ENCODE peak calls at places on chromosomes 5 and 9, in six cellular contexts. I is pancreas; W is SK-N-DZ; R is GM18507; L is psoas muscle; U is stimulated activated CD4-positive, alpha-beta T cell treated with anti-CD3 and anti-CD28 coated beads, Interleukin-4, amount 100 ng/mL, for 48 hours. G is an unnamed sample.

GRCh38 chr9:92138157-92138959 is 23.1 kb upstream of the SPTLC1 start:
- DNase-seq in I (peak), L (peak), R (no peak), W (peak), U (peak), G (no peak)

GRCh38 chr5:142994242-142994641 is 224.1 kb downstream of the ARHGAP26 start:
- DNase-seq in L (no peak), R (no peak), U (no peak), I (no peak), W (no peak), G (no peak)

GRCh38 chr5:44641820-44642219 is 166.9 kb upstream of the MRPS30 start:
- DNase-seq in R (no peak), U (no peak), I (no peak), W (no peak), L (no peak), G (no peak)

GRCh38 chr5:78129632-78130031 is 164.9 kb downstream of the AP3B1 start:
- DNase-seq in W (peak), L (no peak), I (no peak), U (no peak), R (no peak), G (no peak)

GRCh38 chr5:120960510-120960909 is 496.4 kb downstream of the PRR16 start:
- DNase-seq in W (no peak), L (no peak), R (no peak), U (no peak), I (no peak), G (no peak)

GRCh38 chr5:127785098-127785927 is 82.1 kb downstream of the CCDC192 start:
- DNase-seq in I (no peak), L (no peak), W (no peak), U (peak), R (no peak), G (no peak)

GRCh38 chr5:93658044-93658443 is 75.0 kb downstream of the NR2F1 start:
- DNase-seq in L (no peak), W (no peak), R (no peak), U (no peak), I (no peak), G (no peak)

GRCh38 chr9:99859395-99859980 is 37.8 kb downstream of the NR4A3 start:
- DNase-seq in I (no peak), U (no peak), R (no peak), W (no peak), L (no peak), G (no peak)

GRCh38 chr9:93291536-93292287 is 107.8 kb downstream of the WNK2 start:
- DNase-seq in L (peak), R (no peak), I (no peak), W (no peak), U (no peak), G (no peak)

GRCh38 chr9:341634-342421 is 127.2 kb downstream of the DOCK8 start:
- DNase-seq in R (no peak), U (no peak), L (no peak), I (no peak), W (no peak), G (no peak)

GRCh38 chr9:132798817-132799790 is 79.0 kb downstream of the AK8 start:
- DNase-seq in L (no peak), R (no peak), W (peak), I (no peak), U (no peak), G (no peak)

GRCh38 chr5:79829260-79829659 is 139.6 kb downstream of the CMYA5 start:
- DNase-seq in L (no peak), U (no peak), I (no peak), W (peak), R (no peak), G (no peak)

GRCh38 chr9:97906236-97906831 is 16.0 kb downstream of the TRMO start:
- DNase-seq in U (peak), L (peak), I (no peak), R (no peak), W (no peak), G (no peak)

GRCh38 chr5:149940941-149941644 is 3.5 kb downstream of the PDE6A start:
- DNase-seq in L (no peak), U (no peak), W (no peak), R (no peak), I (no peak), G (no peak)

GRCh38 chr9:133768371-133768858 is 30.3 kb upstream of the SARDH start:
- DNase-seq in U (no peak), R (no peak), L (no peak), W (no peak), I (peak), G (no peak)

G was measured in LNCaP clone FGC.